ENCODE peak calls at places on chromosomes 2 and 18, in six cellular contexts. N is mucosa of descending colon, M is tibial nerve, Y is ovary, C is IMR-90, T is WERI-Rb-1. O is an unnamed sample. For H3K36me3, the result is how much of the 10 kb centered on the place peaks cover.

GRCh38 chr18:72460210-72460680 is 83.9 kb downstream of the CBLN2 start:
- DNase-seq in N (no peak), M (no peak), Y (no peak), C (peak), T (no peak), O (no peak)

GRCh38 chr18:28855524-28855923 is 678.6 kb upstream of the CDH2 start:
- DNase-seq in N (no peak), M (no peak), Y (no peak), C (peak), T (no peak), O (peak)

GRCh38 chr2:9311488-9311887 is 104.9 kb downstream of the ASAP2 start:
- DNase-seq in N (no peak), M (peak), Y (no peak), C (peak), T (no peak), O (peak)

GRCh38 chr2:156625360-156625995 is 189.3 kb downstream of the GPD2 start:
- DNase-seq in N (no peak), M (no peak), Y (no peak), C (no peak), T (no peak), O (no peak)

GRCh38 chr2:7180641-7181370 is 263.6 kb downstream of the RNF144A start:
- DNase-seq in N (no peak), M (no peak), Y (peak), C (no peak), T (no peak), O (peak)

GRCh38 chr2:142599504-142599903 is 278.0 kb upstream of the KYNU start:
- DNase-seq in N (no peak), M (no peak), Y (no peak), C (no peak), T (no peak), O (no peak)

GRCh38 chr18:7617738-7618422 is 50.8 kb downstream of the PTPRM start:
- DNase-seq in N (no peak), M (peak), Y (no peak), C (peak), T (no peak), O (peak)

GRCh38 chr2:98020992-98021713 is 25.4 kb upstream of the TMEM131 start:
- DNase-seq in N (peak), M (no peak), Y (no peak), C (no peak), T (no peak), O (no peak)

GRCh38 chr2:172220111-172220510 is 117.4 kb upstream of the DLX2 start:
- DNase-seq in N (no peak), M (no peak), Y (no peak), C (no peak), T (no peak), O (no peak)

GRCh38 chr2:43345391-43345813 is 119.0 kb upstream of the ZFP36L2 start:
- DNase-seq in N (no peak), M (no peak), Y (no peak), C (no peak), T (no peak), O (no peak)

GRCh38 chr2:43402452-43402937 is 176.1 kb upstream of the ZFP36L2 start:
- DNase-seq in N (no peak), M (no peak), Y (peak), C (peak), T (no peak), O (peak)

GRCh38 chr2:38835015-38835601 is 40.6 kb downstream of the DHX57 start:
- DNase-seq in N (no peak), M (peak), Y (no peak), C (peak), T (no peak), O (peak)

GRCh38 chr2:170965446-170966225 is 36.6 kb downstream of the GORASP2 start:
- DNase-seq in N (no peak), M (no peak), Y (no peak), C (peak), T (no peak), O (peak)

GRCh38 chr2:160033732-160034392 is 28.6 kb downstream of the PLA2R1 start:
- DNase-seq in N (no peak), M (no peak), Y (no peak), C (peak), T (no peak), O (peak)

GRCh38 chr2:74441690-74442482 is at the start of gene RTKN:
- DNase-seq in N (peak), M (no peak), Y (peak), C (no peak), T (no peak), O (peak)

GRCh38 chr2:165016772-165017411 is 61.6 kb upstream of the SLC38A11 start:
- DNase-seq in N (no peak), M (no peak), Y (no peak), C (peak), T (peak), O (peak)

GRCh38 chr2:238512247-238512867 is 85.6 kb downstream of the ASB1 start:
- DNase-seq in N (no peak), M (no peak), Y (no peak), C (no peak), T (no peak), O (no peak)

GRCh38 chr2:102520801-102521200 is 47.8 kb downstream of the SLC9A4 start:
- DNase-seq in N (no peak), M (no peak), Y (no peak), C (no peak), T (no peak), O (no peak)

GRCh38 chr2:172200495-172201085 is 97.9 kb upstream of the DLX2 start:
- DNase-seq in N (no peak), M (no peak), Y (no peak), C (peak), T (peak), O (peak)

GRCh38 chr2:105866439-105867170 is 121.9 kb downstream of the NCK2 start:
- DNase-seq in N (no peak), M (no peak), Y (no peak), C (peak), T (no peak), O (peak)

GRCh38 chr2:23359631-23360567 is 25.1 kb upstream of the KLHL29 start:
- DNase-seq in N (no peak), M (no peak), Y (no peak), C (no peak), T (no peak), O (no peak)

GRCh38 chr2:8647462-8647857 is 34.4 kb upstream of the ID2 start:
- DNase-seq in N (no peak), M (no peak), Y (no peak), C (no peak), T (no peak), O (no peak)

GRCh38 chr2:43178055-43178598 is 48.3 kb downstream of the ZFP36L2 start:
- DNase-seq in N (no peak), M (no peak), Y (no peak), C (no peak), T (no peak), O (no peak)

GRCh38 chr2:239589855-239590254 is 189.0 kb upstream of the HDAC4 start:
- DNase-seq in N (peak), M (no peak), Y (peak), C (no peak), T (no peak), O (no peak)

GRCh38 chr2:223420048-223420447 is 182.1 kb downstream of the SCG2 start:
- DNase-seq in N (no peak), M (no peak), Y (no peak), C (no peak), T (no peak), O (no peak)

GRCh38 chr2:4139711-4140110 is 436.3 kb downstream of the DCDC2C start:
- DNase-seq in N (no peak), M (no peak), Y (no peak), C (no peak), T (no peak), O (no peak)

GRCh38 chr2:83155826-83156225 is 1303.3 kb downstream of the SUCLG1 start:
- DNase-seq in N (no peak), M (no peak), Y (no peak), C (no peak), T (no peak), O (no peak)

GRCh38 chr2:232027530-232027929 is 66.0 kb downstream of the DIS3L2 start:
- DNase-seq in N (no peak), M (no peak), Y (no peak), C (no peak), T (no peak), O (no peak)

DNA sequence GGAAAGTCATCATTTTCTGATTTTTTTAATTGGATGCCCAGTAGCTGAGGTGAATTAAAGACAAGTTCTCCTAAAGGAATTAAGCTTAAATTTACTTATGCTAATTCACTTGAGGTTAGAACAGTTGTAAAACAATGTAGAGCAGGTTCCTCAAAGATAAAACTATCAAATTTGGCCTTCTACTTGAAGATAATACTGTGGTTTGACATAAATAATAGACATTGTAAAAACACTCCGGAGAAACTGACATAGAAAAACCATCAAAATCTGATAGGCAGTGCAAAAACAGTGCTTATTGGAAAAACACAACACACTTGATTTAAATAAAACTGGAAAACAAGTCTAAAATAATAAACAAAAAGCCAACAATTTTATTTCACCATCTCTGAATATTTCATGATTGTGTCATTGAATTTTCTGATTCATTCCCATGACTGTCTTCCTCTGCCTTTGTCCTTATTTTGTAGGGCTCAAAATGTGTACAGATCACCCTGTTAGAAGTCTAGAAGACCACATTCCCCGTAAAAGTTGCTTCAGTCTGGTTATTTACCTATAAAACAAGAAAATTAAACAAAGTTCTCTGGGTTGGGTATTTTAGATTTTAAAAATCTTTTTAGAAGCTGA is 28.3 kb upstream of the SLC40A1 start:
- DNase-seq in N (no peak), M (no peak), Y (no peak), C (peak), T (no peak), O (peak)
- H3K4me3 ChIP-seq in N (no peak), M (no peak), Y (no peak), C (no peak), T (no peak), O (no peak)

GRCh38 chr2:11786191-11786590 is 39.8 kb downstream of the LPIN1 start:
- DNase-seq in N (no peak), M (no peak), Y (no peak), C (no peak), T (no peak), O (no peak)
- H3K36me3 ChIP-seq in N (under half), M (half or more), Y (under half), C (half or more), T (half or more), O (under half)

DNA sequence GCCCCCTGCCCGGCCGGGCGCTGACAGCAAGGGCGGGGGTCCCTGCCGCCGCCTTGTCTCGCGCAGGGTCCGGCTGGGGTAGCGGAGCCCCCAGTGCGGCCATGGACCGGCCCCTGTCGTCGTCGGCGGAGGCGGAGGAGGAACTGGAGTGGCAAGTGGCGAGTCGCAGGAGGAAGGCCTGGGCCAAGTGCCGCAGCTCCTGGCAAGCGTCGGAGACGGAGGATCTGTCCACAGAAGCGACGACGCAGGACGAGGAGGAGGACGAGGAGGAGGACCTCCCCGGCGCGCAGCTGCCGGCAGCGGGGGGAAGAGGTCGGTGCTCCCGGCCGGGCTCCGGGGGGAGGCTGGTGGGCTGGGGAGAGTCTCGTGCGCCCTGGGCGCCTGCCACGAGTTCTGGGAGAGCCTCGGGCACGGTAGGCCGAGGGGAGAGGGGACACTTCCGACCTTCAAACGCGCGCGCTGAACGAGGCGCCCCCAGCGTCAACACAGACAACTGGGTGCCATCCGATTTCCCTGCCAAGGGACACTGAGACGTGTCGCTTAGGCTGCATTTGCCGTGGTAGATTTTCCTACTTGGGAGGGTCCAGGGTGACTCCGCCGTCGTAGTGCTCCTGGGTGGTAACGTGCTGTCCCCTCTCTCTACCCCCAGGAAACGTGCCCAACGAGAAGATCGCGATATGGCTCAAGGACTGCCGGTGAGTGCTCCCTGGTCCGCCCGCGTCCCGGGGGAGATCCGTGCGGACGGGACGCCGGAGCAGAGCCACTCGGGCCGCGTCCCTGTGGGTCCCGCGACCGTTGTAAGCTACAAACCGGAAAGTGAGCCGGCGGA is 650 bp downstream of the ITPRID2 start:
- DNase-seq in N (peak), M (peak), Y (peak), C (peak), T (peak), O (peak)
- TF ChIP-seq CTCF in N (no peak), M (peak), Y (no peak), C (no peak), T (peak), O (peak)

DNA sequence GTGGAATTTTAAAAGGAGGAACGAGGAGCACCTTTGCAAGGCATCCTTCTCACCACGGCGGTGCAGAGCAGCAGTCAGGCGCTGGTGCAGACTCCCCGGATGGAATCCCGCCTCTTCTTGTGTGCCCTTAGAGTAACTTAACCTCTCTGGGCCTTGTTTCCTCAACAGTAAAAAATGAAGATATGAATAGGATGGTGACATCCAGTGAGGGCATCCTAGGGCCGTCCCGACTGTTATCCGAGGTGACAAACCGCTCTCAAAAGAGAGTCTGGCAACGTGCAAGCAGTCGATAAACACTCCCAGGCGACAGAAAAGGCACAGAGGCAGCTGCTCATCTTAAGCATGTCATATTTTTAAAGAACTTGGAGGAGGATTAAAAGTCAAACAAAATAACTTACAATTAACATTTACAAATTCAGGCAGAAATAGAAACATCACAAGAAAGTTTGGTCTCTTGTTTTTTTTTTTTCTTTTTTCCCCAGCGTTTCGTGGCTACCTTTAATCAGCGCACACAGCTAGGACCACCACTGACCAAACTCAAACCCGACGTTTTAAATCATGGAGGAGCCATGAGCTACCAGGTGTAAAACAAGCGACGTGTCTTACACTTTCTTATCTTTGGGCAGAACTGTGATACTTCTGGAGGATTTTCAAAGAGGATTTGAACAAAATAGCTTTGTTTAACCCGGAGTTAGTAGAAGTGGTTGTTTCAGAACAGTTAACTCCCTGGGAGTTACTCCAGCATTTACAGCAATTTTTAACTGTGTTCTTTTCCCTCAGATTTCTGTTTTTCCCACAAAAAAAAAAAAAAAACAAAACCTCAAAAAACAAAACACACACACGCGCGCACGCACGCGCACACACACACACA is 2.1 kb downstream of the MBP start:
- DNase-seq in N (peak), M (no peak), Y (no peak), C (no peak), T (no peak), O (no peak)
- H3K4me3 ChIP-seq in N (no peak), M (no peak), Y (peak), C (no peak), T (no peak), O (peak)

GRCh38 chr2:10446631-10447030 is 1.5 kb downstream of the ODC1 start:
- DNase-seq in N (peak), M (no peak), Y (no peak), C (no peak), T (no peak), O (no peak)
- H3K36me3 ChIP-seq in N (under half), M (under half), Y (under half), C (under half), T (half or more), O (under half)

DNA sequence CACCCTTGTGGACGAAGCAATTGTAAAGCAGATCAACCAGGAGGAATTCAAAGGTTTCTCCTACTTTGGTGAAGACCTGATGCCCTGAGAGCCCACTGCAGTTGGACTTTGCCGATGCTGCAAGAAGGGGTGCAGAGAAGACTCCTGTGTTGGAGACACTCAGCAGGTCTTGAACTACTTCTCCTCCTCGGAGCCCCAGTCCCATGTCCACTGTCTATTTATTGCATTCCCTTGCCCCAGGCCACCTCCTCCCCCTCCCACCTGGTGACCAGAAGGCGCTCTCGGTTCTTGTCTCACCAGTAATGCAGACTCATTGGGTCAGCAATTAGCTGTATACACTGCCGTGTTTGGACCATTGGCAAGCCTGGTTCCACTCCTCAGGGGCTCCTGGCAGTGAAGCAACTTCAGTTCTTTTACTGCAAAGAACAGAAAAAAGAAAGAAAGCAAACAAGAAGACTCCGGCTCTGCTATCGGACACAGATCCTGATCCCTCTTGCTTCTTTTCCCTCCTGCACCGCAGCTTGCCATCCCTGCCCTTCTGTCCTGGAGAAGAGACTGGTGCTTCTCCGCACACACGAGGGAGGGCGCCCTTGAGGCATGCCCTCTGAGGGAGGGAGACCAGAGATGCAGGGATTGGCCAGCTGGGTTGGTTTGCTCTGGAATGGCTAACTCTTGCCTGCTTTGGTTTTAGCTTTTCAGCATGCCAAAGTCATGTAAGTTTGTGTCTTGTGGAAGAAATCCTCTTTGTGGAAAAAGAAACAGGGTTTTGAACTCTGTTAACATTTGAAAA is 112.2 kb upstream of the EPAS1 start:
- DNase-seq in N (no peak), M (no peak), Y (no peak), C (no peak), T (no peak), O (no peak)
- TF ChIP-seq CTCF in N (no peak), M (no peak), Y (no peak), C (peak), T (peak), O (peak)

GRCh38 chr2:226797289-226797988 is 2.2 kb downstream of the IRS1 start:
- DNase-seq in N (peak), M (no peak), Y (peak), C (peak), T (no peak), O (no peak)

GRCh38 chr2:226795281-226796011 is 4.2 kb downstream of the IRS1 start:
- DNase-seq in N (peak), M (no peak), Y (peak), C (peak), T (no peak), O (no peak)

GRCh38 chr2:226794751-226795171 is 4.9 kb downstream of the IRS1 start:
- DNase-seq in N (no peak), M (no peak), Y (peak), C (peak), T (no peak), O (peak)

GRCh38 chr2:226796840-226797288 is 2.8 kb downstream of the IRS1 start:
- DNase-seq in N (peak), M (no peak), Y (peak), C (peak), T (no peak), O (no peak)

GRCh38 chr2:226796012-226796839 is 3.4 kb downstream of the IRS1 start:
- DNase-seq in N (peak), M (no peak), Y (peak), C (peak), T (no peak), O (no peak)
- H3K4me3 ChIP-seq in N (no peak), M (no peak), Y (peak), C (peak), T (no peak), O (peak)

GRCh38 chr2:112660138-112660537 is 14.4 kb downstream of the SLC20A1 start:
- DNase-seq in N (no peak), M (no peak), Y (no peak), C (no peak), T (no peak), O (no peak)

GRCh38 chr2:112656679-112657078 is 10.9 kb downstream of the SLC20A1 start:
- DNase-seq in N (no peak), M (no peak), Y (no peak), C (no peak), T (no peak), O (no peak)

GRCh38 chr2:112661656-112662305 is 16.0 kb downstream of the SLC20A1 start:
- DNase-seq in N (no peak), M (no peak), Y (no peak), C (no peak), T (no peak), O (peak)

GRCh38 chr2:112658820-112659667 is 13.3 kb downstream of the SLC20A1 start:
- DNase-seq in N (no peak), M (no peak), Y (no peak), C (no peak), T (no peak), O (no peak)

DNA sequence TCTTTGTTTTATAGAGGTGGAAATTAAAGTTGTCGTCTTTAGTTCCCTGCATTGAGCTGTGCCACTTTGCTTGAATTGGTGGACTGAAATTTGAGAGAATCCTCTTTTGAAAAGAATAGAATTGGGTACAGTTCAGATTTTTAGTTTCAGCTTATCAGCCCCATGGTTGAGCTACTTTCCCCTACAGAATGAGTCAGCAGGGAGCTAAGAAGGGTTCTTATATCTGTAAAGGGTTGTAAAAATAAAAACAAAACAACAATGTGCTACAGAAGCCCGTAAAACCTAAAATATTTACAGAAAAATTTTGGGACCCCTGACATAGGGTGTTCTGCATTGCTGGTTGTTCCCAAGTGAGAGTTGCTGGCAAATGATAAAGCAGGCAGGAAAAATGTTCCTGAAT is 12.6 kb downstream of the SLC20A1 start:
- DNase-seq in N (no peak), M (no peak), Y (no peak), C (no peak), T (no peak), O (no peak)
- H3K36me3 ChIP-seq in N (under half), M (half or more), Y (under half), C (half or more), T (half or more), O (under half)